ENCODE peak calls at places on chromosomes 4 and X, in eight cellular contexts. H is psoas muscle, P is endothelial cell, D is endodermal cell, R is sigmoid colon, L is SK-N-SH, W is lower lobe of right lung, I is astrocyte of the cerebellum. M is an unnamed sample.

GRCh38 chrX:36898301-36898700 is 109.9 kb upstream of the FAM47C start:
- DNase-seq in W (no peak), L (peak), I (no peak), H (no peak), P (no peak), D (no peak), R (no peak), M (no peak)

GRCh38 chr4:184328022-184328736 is 110.5 kb upstream of the ENPP6 start:
- DNase-seq in L (no peak), W (no peak), D (peak), P (no peak), I (no peak), R (no peak), H (no peak), M (no peak)

GRCh38 chr4:185395255-185395955 is at the start of gene LRP2BP:
- DNase-seq in H (no peak), I (peak), W (no peak), R (no peak), L (no peak), P (no peak), D (no peak), M (no peak)

GRCh38 chr4:99710681-99711345 is 53.2 kb upstream of the C4orf54 start:
- DNase-seq in L (no peak), P (no peak), R (no peak), I (no peak), W (no peak), D (no peak), H (no peak), M (no peak)

GRCh38 chr4:141702472-141703182 is 66.2 kb downstream of the IL15 start:
- DNase-seq in L (no peak), W (no peak), I (no peak), R (no peak), H (peak), D (peak), P (no peak), M (peak)

GRCh38 chr4:164725066-164725465 is 28.9 kb upstream of the SMIM31 start:
- DNase-seq in W (no peak), I (no peak), D (no peak), L (no peak), P (no peak), H (no peak), R (no peak), M (no peak)

GRCh38 chr4:158172558-158173258 is at the start of gene GASK1B:
- DNase-seq in P (peak), R (no peak), H (no peak), I (peak), D (peak), L (peak), W (no peak), M (peak)

GRCh38 chr4:8176547-8177399 is 18.2 kb upstream of the ABLIM2 start:
- DNase-seq in W (peak), P (peak), I (peak), L (peak), R (no peak), H (no peak), D (peak), M (peak)

GRCh38 chrX:106783716-106784115 is 18.8 kb upstream of the TBC1D8B start:
- DNase-seq in W (no peak), H (no peak), P (no peak), L (no peak), D (peak), R (no peak), I (no peak), M (no peak)

GRCh38 chr4:71860643-71861042 is 76.8 kb upstream of the GC start:
- DNase-seq in R (no peak), D (peak), W (no peak), L (no peak), H (no peak), P (no peak), I (no peak), M (no peak)

GRCh38 chrX:17944833-17945497 is 83.9 kb upstream of the RAI2 start:
- DNase-seq in I (no peak), D (no peak), R (no peak), L (peak), H (no peak), P (peak), W (no peak), M (peak)

GRCh38 chrX:125295337-125295736 is 24.3 kb upstream of the TEX13C start:
- DNase-seq in I (no peak), P (no peak), D (no peak), W (no peak), R (no peak), H (no peak), L (no peak), M (no peak)

GRCh38 chr4:108175966-108176365 is 7.2 kb upstream of the LEF1 start:
- DNase-seq in L (no peak), P (no peak), R (no peak), I (no peak), D (no peak), H (no peak), W (no peak), M (no peak)

GRCh38 chr4:108180513-108180912 is 11.8 kb upstream of the LEF1 start:
- DNase-seq in R (no peak), I (no peak), L (no peak), D (no peak), H (no peak), P (no peak), W (no peak), M (no peak)

GRCh38 chr4:108181704-108182103 is 13.0 kb upstream of the LEF1 start:
- DNase-seq in D (no peak), L (no peak), P (no peak), H (no peak), I (no peak), R (no peak), W (no peak), M (no peak)
- TF ChIP-seq CTCF in D (peak), L (peak), P (no peak), H (peak), I (no peak), R (no peak), W (peak), M (peak)

GRCh38 chr4:23268072-23268771 is 575.5 kb downstream of the GBA3 start:
- DNase-seq in R (no peak), L (no peak), D (no peak), I (no peak), W (no peak), P (no peak), H (no peak), M (no peak)
- TF ChIP-seq CTCF in R (no peak), L (no peak), D (no peak), I (no peak), W (no peak), P (no peak), H (no peak), M (no peak)

GRCh38 chrX:146396409-146396808 is 413.2 kb upstream of the CXorf51B start:
- DNase-seq in L (no peak), D (peak), I (no peak), H (no peak), P (no peak), W (no peak), R (no peak), M (no peak)
- TF ChIP-seq CTCF in L (no peak), D (peak), I (no peak), H (no peak), P (no peak), W (no peak), R (no peak), M (no peak)

DNA sequence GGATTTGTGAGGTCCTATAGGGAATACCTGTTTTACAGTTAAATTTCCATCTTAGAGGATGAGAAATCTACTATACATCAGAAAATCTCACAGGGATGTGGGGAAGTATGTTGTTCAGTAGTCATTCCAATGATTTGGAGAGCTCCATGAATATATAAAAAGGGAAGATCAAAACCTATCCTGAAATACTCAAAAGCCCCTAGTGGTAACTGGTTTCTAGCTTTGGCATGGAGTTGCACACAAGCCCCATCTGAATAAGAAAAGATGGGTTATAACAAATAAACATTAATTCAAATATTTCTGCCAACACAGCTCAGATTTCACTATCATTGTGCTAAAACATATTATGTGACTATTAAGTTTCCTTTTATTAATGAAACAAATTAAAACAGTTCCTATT is 101.6 kb downstream of the FBXO8 start:
- DNase-seq in P (no peak), R (no peak), H (no peak), D (no peak), I (no peak), W (no peak), L (no peak), M (no peak)
- TF ChIP-seq CTCF in P (peak), R (no peak), H (no peak), D (peak), I (peak), W (no peak), L (peak), M (peak)

DNA sequence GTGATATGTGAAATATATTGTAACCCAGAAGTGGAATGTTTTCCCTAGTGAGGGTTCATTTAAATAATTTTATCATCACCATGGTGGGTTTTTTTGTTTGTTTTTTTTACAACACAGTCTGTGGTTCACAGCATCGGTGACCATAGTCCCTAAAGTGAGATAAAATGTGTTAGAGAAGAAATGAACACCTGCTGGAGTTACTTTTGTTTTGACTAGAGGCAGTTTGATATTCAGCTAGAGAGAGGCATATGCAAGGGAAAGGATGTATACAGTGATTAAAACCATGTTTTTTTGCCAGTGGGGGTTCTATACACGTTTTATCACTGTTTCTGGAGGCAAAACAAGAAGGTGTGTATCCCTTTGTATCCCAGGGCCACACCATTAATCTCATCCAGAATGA is 541.5 kb downstream of the PCDH7 start:
- DNase-seq in H (no peak), R (no peak), D (no peak), W (no peak), L (no peak), P (no peak), I (no peak), M (no peak)
- TF ChIP-seq CTCF in H (no peak), R (no peak), D (no peak), W (no peak), L (no peak), P (no peak), I (no peak), M (no peak)

DNA sequence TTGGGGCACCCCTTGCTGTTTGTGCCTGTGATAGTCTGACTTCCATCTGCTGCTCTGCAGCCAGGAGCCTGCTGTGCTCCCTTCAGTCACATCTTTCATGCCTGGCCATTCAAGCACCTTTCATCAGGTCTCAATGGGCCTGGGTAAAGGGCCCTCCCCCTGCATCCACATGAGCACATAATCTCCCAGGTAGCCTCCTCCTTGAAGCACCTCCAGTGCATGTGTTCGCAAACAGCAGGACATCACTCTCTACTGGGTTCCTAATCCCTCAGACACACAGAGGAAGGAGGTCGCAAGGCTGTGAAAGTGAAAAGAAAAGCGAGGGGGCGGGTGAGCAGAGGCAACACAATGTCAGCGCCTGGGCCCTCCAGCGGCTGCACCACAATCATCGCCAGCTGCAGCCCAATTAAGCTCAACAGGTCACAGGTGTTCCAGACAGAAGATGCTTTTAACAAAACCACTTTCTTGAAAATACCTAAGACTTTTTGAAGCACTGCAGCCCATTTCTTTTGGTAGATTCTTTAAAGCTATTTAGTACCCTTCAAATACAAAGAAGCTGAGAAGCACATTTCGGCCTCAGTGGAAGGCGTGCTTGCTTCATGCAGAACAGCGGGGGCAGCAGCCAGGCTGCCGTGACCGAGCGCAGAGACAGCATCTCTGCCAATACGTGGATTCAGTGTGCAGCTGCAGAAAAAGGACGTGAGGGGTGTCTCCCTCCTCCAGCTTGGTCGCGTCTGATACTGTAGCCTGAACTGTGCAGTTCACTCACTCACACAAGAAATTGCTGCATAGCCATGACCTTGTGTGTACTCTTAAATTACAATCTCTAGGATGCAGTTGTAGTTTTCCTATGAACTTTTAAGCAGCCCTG is 92.2 kb upstream of the SPRY1 start:
- DNase-seq in I (no peak), D (peak), W (no peak), P (peak), L (no peak), H (peak), R (no peak), M (no peak)
- TF ChIP-seq CTCF in I (no peak), D (peak), W (no peak), P (no peak), L (no peak), H (no peak), R (no peak), M (no peak)

GRCh38 chr4:87112063-87112462 is 108.4 kb downstream of the KLHL8 start:
- DNase-seq in D (no peak), H (no peak), R (no peak), I (no peak), L (no peak), P (no peak), W (no peak), M (no peak)

GRCh38 chr4:87117051-87117729 is 103.2 kb downstream of the KLHL8 start:
- DNase-seq in R (no peak), W (no peak), H (no peak), D (no peak), I (no peak), L (no peak), P (no peak), M (no peak)

GRCh38 chr4:87117730-87118075 is 102.7 kb downstream of the KLHL8 start:
- DNase-seq in P (no peak), R (no peak), D (no peak), L (no peak), I (no peak), W (no peak), H (no peak), M (no peak)

GRCh38 chr4:87116230-87116629 is 104.2 kb downstream of the KLHL8 start:
- DNase-seq in R (no peak), W (no peak), P (no peak), H (no peak), D (no peak), L (no peak), I (no peak), M (no peak)

GRCh38 chr4:87114245-87115062 is 106.0 kb downstream of the KLHL8 start:
- DNase-seq in L (no peak), W (no peak), R (no peak), D (peak), H (no peak), I (no peak), P (peak), M (peak)
- TF ChIP-seq CTCF in L (no peak), W (no peak), R (no peak), D (peak), H (peak), I (peak), P (peak), M (peak)

DNA sequence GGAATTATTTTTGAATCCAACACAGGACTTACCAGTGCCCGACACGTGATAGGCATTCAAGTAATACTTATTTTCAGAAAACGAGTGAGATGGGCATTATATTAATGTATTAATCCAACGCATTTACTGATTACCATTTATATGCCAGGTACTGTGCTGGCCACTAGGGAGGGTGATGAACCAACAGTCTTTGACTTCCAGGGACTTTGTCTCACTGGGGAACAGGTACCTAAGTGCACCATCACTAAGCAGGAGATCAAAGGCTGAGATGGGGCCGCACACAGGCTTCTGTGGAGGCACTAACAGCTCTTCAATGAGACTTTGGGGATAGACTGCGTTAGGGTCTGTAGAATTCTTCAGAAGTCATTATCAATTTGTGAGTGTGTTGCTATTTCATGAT is 5.7 kb upstream of the TADA2B start:
- DNase-seq in H (no peak), I (no peak), D (no peak), W (no peak), R (no peak), P (no peak), L (no peak), M (no peak)
- TF ChIP-seq CTCF in H (no peak), I (peak), D (peak), W (no peak), R (no peak), P (no peak), L (peak), M (peak)

DNA sequence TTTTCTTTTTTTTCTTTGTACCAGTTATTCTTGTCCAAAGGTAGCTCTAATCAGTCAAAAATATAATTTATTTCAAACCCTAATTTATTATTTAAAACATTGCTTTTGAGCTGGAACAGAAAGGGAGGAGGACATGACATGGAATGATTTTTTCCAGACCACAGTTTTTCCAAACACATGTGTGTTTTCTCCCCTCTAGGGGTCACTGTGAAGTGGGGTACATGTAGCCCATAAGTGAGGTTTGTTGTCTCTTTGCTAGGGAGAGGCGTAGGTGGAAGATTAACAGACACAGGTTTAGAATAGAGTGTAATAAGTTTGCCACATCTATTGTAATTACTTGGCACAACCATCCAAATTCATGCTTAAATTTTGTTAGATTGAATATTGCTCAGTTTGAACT is 83.0 kb downstream of the TNIP2 start:
- DNase-seq in P (no peak), D (no peak), R (no peak), W (no peak), H (no peak), I (no peak), L (no peak), M (no peak)
- TF ChIP-seq CTCF in P (peak), D (peak), R (no peak), W (no peak), H (no peak), I (peak), L (peak), M (peak)